ENCODE peak calls at places on chromosomes 4 and X, in four cellular contexts. M is activated gamma-delta T cell treated with anti-CD3 and anti-CD28 coated beads, Interleukin-2, amount 50 U/mL, for 16 hours; C is ACHN; Z is activated CD4-positive, CD25-positive, alpha-beta regulatory T cell. H is an unnamed sample.
A peak's percentile ranks its signal among the peaks of the same experiment; 100 is the strongest.

GRCh38 chr4:104897297-104897645 is 249.4 kb upstream of the TET2 start:
- DNase-seq in C (no peak), M (no peak), Z (no peak), H (no peak)

GRCh38 chr4:65416875-65417274 is 253.4 kb downstream of the EPHA5 start:
- DNase-seq in Z (no peak), M (no peak), C (no peak), H (no peak)

GRCh38 chr4:152321923-152322322 is 214.0 kb downstream of the FBXW7 start:
- DNase-seq in C (no peak), M (no peak), Z (no peak), H (no peak)

GRCh38 chrX:74133156-74133796 is 170.7 kb upstream of the ZCCHC13 start:
- DNase-seq in Z (no peak), C (peak; percentile 48), M (peak; percentile 3), H (no peak)

GRCh38 chr4:152700151-152700550 is 20.4 kb upstream of the TMEM154 start:
- DNase-seq in M (no peak), Z (no peak), C (no peak), H (no peak)

GRCh38 chrX:72127332-72127731 is 4.4 kb downstream of the RTL5 start:
- DNase-seq in C (no peak), M (no peak), Z (no peak), H (no peak)

GRCh38 chr4:31411606-31412005 is 691.4 kb downstream of the PCDH7 start:
- DNase-seq in Z (no peak), C (no peak), M (no peak), H (no peak)

GRCh38 chrX:144592036-144592435 is 655.3 kb upstream of the SPANXN1 start:
- DNase-seq in M (no peak), C (no peak), Z (no peak), H (no peak)

GRCh38 chrX:125757794-125758564 is 408.1 kb downstream of the DCAF12L2 start:
- DNase-seq in M (no peak), C (peak; percentile 80), Z (no peak), H (no peak)

H was measured in stimulated activated CD8-positive, alpha-beta memory T cell treated with anti-CD3 and anti-CD28 coated beads, Interleukin-12 subunit alpha, Interleukin-12 subunit beta, amount 100 ng/mL, for 1 hour.